ENCODE peak calls at places on chromosomes 13 and 19, in seven cellular contexts. O is skeletal muscle cell, Q is fibroblast of mammary gland, W is fibroblast of lung, N is adrenal gland, Y is SJSA1, R is A673. A is an unnamed sample.

GRCh38 chr19:13100031-13100588 is 2.5 kb downstream of the LYL1 start:
- DNase-seq in O (no peak), Q (peak; percentile 30), W (no peak), N (no peak), Y (no peak), R (no peak), A (no peak)

GRCh38 chr19:18562086-18562485 is 4.4 kb downstream of the KXD1 start:
- DNase-seq in O (peak; percentile 47), Q (peak; percentile 44), W (no peak), N (peak; percentile 37), Y (no peak), R (no peak), A (no peak)

GRCh38 chr19:41263850-41264580 is at the start of gene HNRNPUL1:
- DNase-seq in O (peak; percentile 100), Q (peak; percentile 100), W (peak; percentile 100), N (peak; percentile 99), Y (peak; percentile 100), R (peak; percentile 100), A (peak; percentile 100)

GRCh38 chr13:112435973-112436372 is 59.8 kb downstream of the SPACA7 start:
- DNase-seq in O (no peak), Q (no peak), W (no peak), N (no peak), Y (no peak), R (no peak), A (no peak)

GRCh38 chr19:12687496-12688196 is at the start of gene GNG14:
- DNase-seq in O (no peak), Q (no peak), W (no peak), N (no peak), Y (no peak), R (no peak), A (no peak)

GRCh38 chr19:3691372-3691716 is 8.9 kb downstream of the PIP5K1C start:
- DNase-seq in O (no peak), Q (no peak), W (no peak), N (no peak), Y (no peak), R (no peak), A (no peak)

GRCh38 chr19:35717665-35718344 is at the start of gene KMT2B:
- DNase-seq in O (no peak), Q (no peak), W (no peak), N (no peak), Y (peak; percentile 98), R (no peak), A (no peak)

GRCh38 chr19:12918253-12918652 is 840 bp downstream of the SYCE2 start:
- DNase-seq in O (no peak), Q (no peak), W (no peak), N (no peak), Y (no peak), R (no peak), A (no peak)

GRCh38 chr19:15935167-15935702 is 906 bp upstream of the CYP4F11 start:
- DNase-seq in O (no peak), Q (no peak), W (no peak), N (peak; percentile 32), Y (no peak), R (no peak), A (no peak)

GRCh38 chr13:99354371-99354951 is 47.3 kb upstream of the GPR183 start:
- DNase-seq in O (no peak), Q (no peak), W (no peak), N (no peak), Y (no peak), R (no peak), A (no peak)
- H3K4me3 ChIP-seq in O (no peak overlapping the region), Q (no peak overlapping the region), W (no peak overlapping the region), N (no peak overlapping the region), Y (no peak overlapping the region), R (no peak overlapping the region), A (no peak overlapping the region)

GRCh38 chr19:7787602-7788177 is 24.6 kb downstream of the CLEC4M start:
- DNase-seq in O (no peak), Q (no peak), W (no peak), N (no peak), Y (no peak), R (no peak), A (no peak)

GRCh38 chr19:7788178-7788932 is 25.3 kb downstream of the CLEC4M start:
- DNase-seq in O (no peak), Q (no peak), W (no peak), N (peak; percentile 24), Y (no peak), R (no peak), A (no peak)

GRCh38 chr19:7784856-7785255 is 21.8 kb downstream of the CLEC4M start:
- DNase-seq in O (no peak), Q (no peak), W (no peak), N (no peak), Y (no peak), R (no peak), A (no peak)

GRCh38 chr19:7788933-7789323 is 25.9 kb downstream of the CLEC4M start:
- DNase-seq in O (no peak), Q (no peak), W (no peak), N (peak; percentile 35), Y (no peak), R (no peak), A (no peak)

GRCh38 chr19:7787141-7787540 is 24.1 kb downstream of the CLEC4M start:
- DNase-seq in O (no peak), Q (no peak), W (no peak), N (peak; percentile 91), Y (no peak), R (no peak), A (no peak)
- H3K4me3 ChIP-seq in O (no peak overlapping the region), Q (no peak overlapping the region), W (no peak overlapping the region), N (no peak overlapping the region), Y (no peak overlapping the region), R (no peak overlapping the region), A (no peak overlapping the region)

DNA sequence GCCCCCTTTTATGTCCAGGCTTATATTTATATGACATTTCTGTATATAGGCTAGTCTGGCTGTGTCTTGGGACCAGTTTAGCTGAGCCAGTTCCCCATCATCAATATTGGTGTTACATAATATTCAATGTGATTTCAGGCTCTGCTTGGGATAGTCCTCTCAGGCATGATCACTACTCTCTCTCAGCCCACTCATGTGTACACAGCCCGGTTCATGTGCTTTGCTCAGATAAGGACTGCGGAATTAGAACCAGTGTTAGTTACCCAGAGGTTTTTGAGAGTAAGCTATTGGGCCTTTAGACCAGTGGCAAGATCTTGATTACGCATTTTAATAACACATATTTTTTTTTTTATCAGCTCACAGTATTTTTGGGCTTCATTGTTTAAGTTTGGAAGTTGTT is 219.9 kb downstream of the GPC5 start:
- DNase-seq in O (no peak), Q (no peak), W (no peak), N (no peak), Y (no peak), R (no peak), A (no peak)
- H3K4me3 ChIP-seq in O (no peak overlapping the region), Q (no peak overlapping the region), W (no peak overlapping the region), N (no peak overlapping the region), Y (no peak overlapping the region), R (no peak overlapping the region), A (no peak overlapping the region)

GRCh38 chr19:48511800-48512503 is at the start of gene LMTK3:
- DNase-seq in O (no peak), Q (peak; percentile 21), W (peak; percentile 22), N (no peak), Y (no peak), R (peak; percentile 61), A (no peak)

GRCh38 chr19:48512504-48513288 is 1.1 kb upstream of the LMTK3 start:
- DNase-seq in O (no peak), Q (no peak), W (no peak), N (no peak), Y (no peak), R (no peak), A (no peak)

GRCh38 chr19:48513289-48514122 is 1.9 kb upstream of the LMTK3 start:
- DNase-seq in O (no peak), Q (peak; percentile 52), W (peak; percentile 62), N (peak; percentile 64), Y (no peak), R (peak; percentile 84), A (no peak)

GRCh38 chr19:48516536-48516935 is 4.9 kb upstream of the LMTK3 start:
- DNase-seq in O (no peak), Q (no peak), W (no peak), N (no peak), Y (no peak), R (no peak), A (no peak)

GRCh38 chr19:48514123-48514458 is 2.5 kb upstream of the LMTK3 start:
- DNase-seq in O (no peak), Q (no peak), W (no peak), N (no peak), Y (no peak), R (no peak), A (no peak)
- H3K4me3 ChIP-seq in O (no peak overlapping the region), Q (no peak overlapping the region), W (no peak overlapping the region), N (no peak overlapping the region), Y (no peak overlapping the region), R (peak overlapping the region; percentile 58), A (peak overlapping the region; percentile 69)

GRCh38 chr19:28920269-28921066 is 292.5 kb downstream of the UQCRFS1 start:
- DNase-seq in O (no peak), Q (no peak), W (no peak), N (no peak), Y (no peak), R (no peak), A (no peak)

GRCh38 chr19:28914173-28914572 is 298.8 kb downstream of the UQCRFS1 start:
- DNase-seq in O (no peak), Q (no peak), W (no peak), N (no peak), Y (no peak), R (no peak), A (no peak)

GRCh38 chr19:28915737-28916460 is 297.1 kb downstream of the UQCRFS1 start:
- DNase-seq in O (no peak), Q (no peak), W (no peak), N (no peak), Y (no peak), R (no peak), A (no peak)

GRCh38 chr19:28913626-28914025 is 299.3 kb downstream of the UQCRFS1 start:
- DNase-seq in O (no peak), Q (no peak), W (no peak), N (no peak), Y (no peak), R (no peak), A (no peak)

GRCh38 chr19:28917661-28918060 is 295.3 kb downstream of the UQCRFS1 start:
- DNase-seq in O (no peak), Q (no peak), W (no peak), N (no peak), Y (no peak), R (no peak), A (no peak)
- H3K4me3 ChIP-seq in O (no peak overlapping the region), Q (no peak overlapping the region), W (no peak overlapping the region), N (no peak overlapping the region), Y (no peak overlapping the region), R (no peak overlapping the region), A (no peak overlapping the region)

A was measured in AG04450.